ENCODE peak calls at places on chromosomes 4 and X, in five cellular contexts. One of them, this sample, is unnamed.

GRCh38 chrX:39848243-39848642 is 249.5 kb downstream of the BCOR start:
- DNase-seq in type B pancreatic cell: no peak
- DNase-seq in neuronal stem cell: no peak
- DNase-seq in stimulated activated CD4-positive, alpha-beta T cell treated with anti-CD3 and anti-CD28 coated beads, Interleukin-4, amount 100 ng/mL, for 48 hours: no peak
- DNase-seq in small intestine: peak; percentile 60
- DNase-seq in this sample: no peak

GRCh38 chrX:644304-645023 is 13.9 kb downstream of the SHOX start:
- DNase-seq in type B pancreatic cell: peak; percentile 68
- DNase-seq in neuronal stem cell: no peak
- DNase-seq in stimulated activated CD4-positive, alpha-beta T cell treated with anti-CD3 and anti-CD28 coated beads, Interleukin-4, amount 100 ng/mL, for 48 hours: no peak
- DNase-seq in small intestine: peak; percentile 10
- DNase-seq in this sample: no peak

GRCh38 chr4:1975880-1976279 is 32.9 kb downstream of the NELFA start:
- DNase-seq in type B pancreatic cell: no peak
- DNase-seq in neuronal stem cell: no peak
- DNase-seq in stimulated activated CD4-positive, alpha-beta T cell treated with anti-CD3 and anti-CD28 coated beads, Interleukin-4, amount 100 ng/mL, for 48 hours: no peak
- DNase-seq in small intestine: no peak
- DNase-seq in this sample: no peak

GRCh38 chr4:27066591-27066990 is 205.9 kb downstream of the STIM2 start:
- DNase-seq in type B pancreatic cell: peak; percentile 47
- DNase-seq in neuronal stem cell: no peak
- DNase-seq in stimulated activated CD4-positive, alpha-beta T cell treated with anti-CD3 and anti-CD28 coated beads, Interleukin-4, amount 100 ng/mL, for 48 hours: no peak
- DNase-seq in small intestine: no peak
- DNase-seq in this sample: no peak

GRCh38 chrX:54821310-54821709 is 13.8 kb downstream of the MAGED2 start:
- DNase-seq in type B pancreatic cell: no peak
- DNase-seq in neuronal stem cell: no peak
- DNase-seq in stimulated activated CD4-positive, alpha-beta T cell treated with anti-CD3 and anti-CD28 coated beads, Interleukin-4, amount 100 ng/mL, for 48 hours: no peak
- DNase-seq in small intestine: no peak
- DNase-seq in this sample: peak; percentile 10

GRCh38 chr4:113064244-113064643 is 14.8 kb downstream of the ANK2 start:
- DNase-seq in type B pancreatic cell: no peak
- DNase-seq in neuronal stem cell: peak; percentile 87
- DNase-seq in stimulated activated CD4-positive, alpha-beta T cell treated with anti-CD3 and anti-CD28 coated beads, Interleukin-4, amount 100 ng/mL, for 48 hours: no peak
- DNase-seq in small intestine: no peak
- DNase-seq in this sample: no peak

GRCh38 chrX:153411988-153412574 is 809 bp downstream of the ZFP92 start:
- DNase-seq in type B pancreatic cell: no peak
- DNase-seq in neuronal stem cell: no peak
- DNase-seq in stimulated activated CD4-positive, alpha-beta T cell treated with anti-CD3 and anti-CD28 coated beads, Interleukin-4, amount 100 ng/mL, for 48 hours: no peak
- DNase-seq in small intestine: no peak
- DNase-seq in this sample: no peak

GRCh38 chrX:68307767-68308166 is 125.5 kb downstream of the OPHN1 start:
- DNase-seq in type B pancreatic cell: no peak
- DNase-seq in neuronal stem cell: no peak
- DNase-seq in stimulated activated CD4-positive, alpha-beta T cell treated with anti-CD3 and anti-CD28 coated beads, Interleukin-4, amount 100 ng/mL, for 48 hours: no peak
- DNase-seq in small intestine: no peak
- DNase-seq in this sample: no peak

GRCh38 chrX:150772150-150772970 is 79.2 kb downstream of the MTMR1 start:
- DNase-seq in type B pancreatic cell: peak; percentile 82
- DNase-seq in neuronal stem cell: peak; percentile 61
- DNase-seq in stimulated activated CD4-positive, alpha-beta T cell treated with anti-CD3 and anti-CD28 coated beads, Interleukin-4, amount 100 ng/mL, for 48 hours: peak; percentile 81
- DNase-seq in small intestine: peak; percentile 55
- DNase-seq in this sample: peak; percentile 59

GRCh38 chrX:136168929-136169735 is 21.8 kb downstream of the FHL1 start:
- DNase-seq in type B pancreatic cell: no peak
- DNase-seq in neuronal stem cell: peak; percentile 63
- DNase-seq in stimulated activated CD4-positive, alpha-beta T cell treated with anti-CD3 and anti-CD28 coated beads, Interleukin-4, amount 100 ng/mL, for 48 hours: no peak
- DNase-seq in small intestine: peak; percentile 14
- DNase-seq in this sample: no peak

GRCh38 chrX:19625612-19626011 is 110.3 kb upstream of the MAP3K15 start:
- DNase-seq in type B pancreatic cell: no peak
- DNase-seq in neuronal stem cell: no peak
- DNase-seq in stimulated activated CD4-positive, alpha-beta T cell treated with anti-CD3 and anti-CD28 coated beads, Interleukin-4, amount 100 ng/mL, for 48 hours: no peak
- DNase-seq in small intestine: peak; percentile 3
- DNase-seq in this sample: peak; percentile 15

GRCh38 chr4:123599061-123599919 is 202.7 kb downstream of the SPRY1 start:
- DNase-seq in type B pancreatic cell: no peak
- DNase-seq in neuronal stem cell: no peak
- DNase-seq in stimulated activated CD4-positive, alpha-beta T cell treated with anti-CD3 and anti-CD28 coated beads, Interleukin-4, amount 100 ng/mL, for 48 hours: no peak
- DNase-seq in small intestine: peak; percentile 48
- DNase-seq in this sample: no peak

GRCh38 chrX:135178636-135179035 is 7.4 kb upstream of the CT55 start:
- DNase-seq in type B pancreatic cell: no peak
- DNase-seq in neuronal stem cell: no peak
- DNase-seq in stimulated activated CD4-positive, alpha-beta T cell treated with anti-CD3 and anti-CD28 coated beads, Interleukin-4, amount 100 ng/mL, for 48 hours: no peak
- DNase-seq in small intestine: no peak
- DNase-seq in this sample: no peak

GRCh38 chr4:11073621-11074051 is 355.1 kb downstream of the HS3ST1 start:
- DNase-seq in type B pancreatic cell: no peak
- DNase-seq in neuronal stem cell: no peak
- DNase-seq in stimulated activated CD4-positive, alpha-beta T cell treated with anti-CD3 and anti-CD28 coated beads, Interleukin-4, amount 100 ng/mL, for 48 hours: no peak
- DNase-seq in small intestine: peak; percentile 15
- DNase-seq in this sample: no peak

GRCh38 chr4:70746179-70746839 is 24.5 kb downstream of the RUFY3 start:
- DNase-seq in type B pancreatic cell: no peak
- DNase-seq in neuronal stem cell: no peak
- DNase-seq in stimulated activated CD4-positive, alpha-beta T cell treated with anti-CD3 and anti-CD28 coated beads, Interleukin-4, amount 100 ng/mL, for 48 hours: no peak
- DNase-seq in small intestine: no peak
- DNase-seq in this sample: no peak

GRCh38 chrX:40832723-40833122 is 97.4 kb upstream of the MED14 start:
- DNase-seq in type B pancreatic cell: no peak
- DNase-seq in neuronal stem cell: no peak
- DNase-seq in stimulated activated CD4-positive, alpha-beta T cell treated with anti-CD3 and anti-CD28 coated beads, Interleukin-4, amount 100 ng/mL, for 48 hours: no peak
- DNase-seq in small intestine: no peak
- DNase-seq in this sample: no peak

GRCh38 chr4:164215113-164215741 is 538.7 kb upstream of the SMIM31 start:
- DNase-seq in type B pancreatic cell: no peak
- DNase-seq in neuronal stem cell: no peak
- DNase-seq in stimulated activated CD4-positive, alpha-beta T cell treated with anti-CD3 and anti-CD28 coated beads, Interleukin-4, amount 100 ng/mL, for 48 hours: no peak
- DNase-seq in small intestine: no peak
- DNase-seq in this sample: no peak

GRCh38 chr4:56370377-56370776 is 16.9 kb downstream of the AASDH start:
- DNase-seq in type B pancreatic cell: no peak
- DNase-seq in neuronal stem cell: no peak
- DNase-seq in stimulated activated CD4-positive, alpha-beta T cell treated with anti-CD3 and anti-CD28 coated beads, Interleukin-4, amount 100 ng/mL, for 48 hours: no peak
- DNase-seq in small intestine: no peak
- DNase-seq in this sample: no peak

GRCh38 chr4:7714738-7715137 is 224.9 kb downstream of the AFAP1 start:
- DNase-seq in type B pancreatic cell: no peak
- DNase-seq in neuronal stem cell: no peak
- DNase-seq in stimulated activated CD4-positive, alpha-beta T cell treated with anti-CD3 and anti-CD28 coated beads, Interleukin-4, amount 100 ng/mL, for 48 hours: no peak
- DNase-seq in small intestine: no peak
- DNase-seq in this sample: no peak

GRCh38 chrX:70479970-70480659 is 35.5 kb downstream of the DLG3 start:
- DNase-seq in type B pancreatic cell: no peak
- DNase-seq in neuronal stem cell: no peak
- DNase-seq in stimulated activated CD4-positive, alpha-beta T cell treated with anti-CD3 and anti-CD28 coated beads, Interleukin-4, amount 100 ng/mL, for 48 hours: no peak
- DNase-seq in small intestine: peak; percentile 95
- DNase-seq in this sample: no peak

GRCh38 chrX:71143508-71143907 is 1.1 kb upstream of the NLGN3 start:
- DNase-seq in type B pancreatic cell: no peak
- DNase-seq in neuronal stem cell: no peak
- DNase-seq in stimulated activated CD4-positive, alpha-beta T cell treated with anti-CD3 and anti-CD28 coated beads, Interleukin-4, amount 100 ng/mL, for 48 hours: no peak
- DNase-seq in small intestine: peak; percentile 4
- DNase-seq in this sample: no peak

GRCh38 chr4:150314031-150314430 is 235.8 kb downstream of the DCLK2 start:
- DNase-seq in type B pancreatic cell: no peak
- DNase-seq in neuronal stem cell: no peak
- DNase-seq in stimulated activated CD4-positive, alpha-beta T cell treated with anti-CD3 and anti-CD28 coated beads, Interleukin-4, amount 100 ng/mL, for 48 hours: no peak
- DNase-seq in small intestine: no peak
- DNase-seq in this sample: no peak

GRCh38 chrX:69618803-69619202 is 2.9 kb downstream of the EDA start:
- DNase-seq in type B pancreatic cell: no peak
- DNase-seq in neuronal stem cell: no peak
- DNase-seq in stimulated activated CD4-positive, alpha-beta T cell treated with anti-CD3 and anti-CD28 coated beads, Interleukin-4, amount 100 ng/mL, for 48 hours: no peak
- DNase-seq in small intestine: peak; percentile 9
- DNase-seq in this sample: peak; percentile 14

GRCh38 chr4:20883677-20884076 is 183.4 kb downstream of the PACRGL start:
- DNase-seq in type B pancreatic cell: no peak
- DNase-seq in neuronal stem cell: no peak
- DNase-seq in stimulated activated CD4-positive, alpha-beta T cell treated with anti-CD3 and anti-CD28 coated beads, Interleukin-4, amount 100 ng/mL, for 48 hours: no peak
- DNase-seq in small intestine: no peak
- DNase-seq in this sample: no peak

GRCh38 chrX:150508461-150509367 is 59.7 kb upstream of the MTM1 start:
- DNase-seq in type B pancreatic cell: no peak
- DNase-seq in neuronal stem cell: no peak
- DNase-seq in stimulated activated CD4-positive, alpha-beta T cell treated with anti-CD3 and anti-CD28 coated beads, Interleukin-4, amount 100 ng/mL, for 48 hours: no peak
- DNase-seq in small intestine: no peak
- DNase-seq in this sample: no peak

GRCh38 chr4:111776546-111776945 is 368.7 kb upstream of the FAM241A start:
- DNase-seq in type B pancreatic cell: no peak
- DNase-seq in neuronal stem cell: no peak
- DNase-seq in stimulated activated CD4-positive, alpha-beta T cell treated with anti-CD3 and anti-CD28 coated beads, Interleukin-4, amount 100 ng/mL, for 48 hours: no peak
- DNase-seq in small intestine: no peak
- DNase-seq in this sample: no peak

GRCh38 chr4:158161561-158162354 is 11.1 kb downstream of the GASK1B start:
- DNase-seq in type B pancreatic cell: no peak
- DNase-seq in neuronal stem cell: no peak
- DNase-seq in stimulated activated CD4-positive, alpha-beta T cell treated with anti-CD3 and anti-CD28 coated beads, Interleukin-4, amount 100 ng/mL, for 48 hours: no peak
- DNase-seq in small intestine: no peak
- DNase-seq in this sample: no peak

GRCh38 chrX:18173494-18174180 is 47.0 kb downstream of the BEND2 start:
- DNase-seq in type B pancreatic cell: no peak
- DNase-seq in neuronal stem cell: no peak
- DNase-seq in stimulated activated CD4-positive, alpha-beta T cell treated with anti-CD3 and anti-CD28 coated beads, Interleukin-4, amount 100 ng/mL, for 48 hours: no peak
- DNase-seq in small intestine: no peak
- DNase-seq in this sample: no peak

This sample was measured in CD4-positive, alpha-beta memory T cell.